ENCODE peak calls at places on chromosomes 11 and 22, in eight cellular contexts. H, W, G, K, B, Z, V and D are unnamed samples.

GRCh38 chr11:69518081-69518950 is 36.9 kb downstream of the LINC01488 start:
- DNase-seq in K (peak; percentile 80), G (no peak), H (no peak), V (no peak), B (no peak), Z (no peak), W (peak; percentile 93), D (no peak)

GRCh38 chr11:746289-747175 is 732 bp upstream of the TALDO1 start:
- DNase-seq in Z (peak; percentile 26), V (no peak), W (peak; percentile 45), H (no peak), B (no peak), G (peak; percentile 62), K (no peak), D (no peak)

GRCh38 chr11:128776434-128777284 is 82.8 kb downstream of the FLI1 start:
- DNase-seq in G (peak; percentile 47), K (no peak), Z (peak; percentile 12), W (peak; percentile 45), V (no peak), B (no peak), H (peak; percentile 39), D (no peak)

GRCh38 chr22:38412435-38413084 is 42.4 kb downstream of the KCNJ4 start:
- DNase-seq in B (peak; percentile 59), Z (peak; percentile 19), G (peak; percentile 62), V (no peak), W (no peak), H (no peak), K (no peak), D (peak; percentile 68)

GRCh38 chr11:130070829-130071205 is 1.1 kb downstream of the APLP2 start:
- DNase-seq in G (no peak), W (peak; percentile 31), K (no peak), V (peak; percentile 34), Z (no peak), H (no peak), B (peak; percentile 62), D (no peak)

GRCh38 chr11:11806074-11806473 is 35.7 kb upstream of the USP47 start:
- DNase-seq in Z (no peak), G (no peak), W (no peak), H (no peak), V (no peak), B (no peak), K (no peak), D (no peak)

GRCh38 chr11:85748455-85748891 is 62.5 kb downstream of the SYTL2 start:
- DNase-seq in W (peak; percentile 54), V (no peak), H (no peak), K (peak; percentile 20), B (no peak), Z (no peak), G (no peak), D (no peak)

GRCh38 chr11:1728931-1729691 is 21.3 kb downstream of the IFITM10 start:
- DNase-seq in H (no peak), G (peak; percentile 65), B (no peak), V (no peak), K (no peak), W (no peak), Z (no peak), D (no peak)

GRCh38 chr11:95671768-95672167 is 117.8 kb downstream of the FAM76B start:
- DNase-seq in Z (no peak), H (no peak), B (no peak), G (no peak), K (no peak), W (peak; percentile 69), V (no peak), D (no peak)

GRCh38 chr22:36328635-36329216 is 59.0 kb downstream of the MYH9 start:
- DNase-seq in B (no peak), Z (no peak), G (peak; percentile 77), W (peak; percentile 94), K (peak; percentile 63), V (peak; percentile 56), H (no peak), D (no peak)

GRCh38 chr22:16783930-16784354 is 41.3 kb downstream of the XKR3 start:
- DNase-seq in K (no peak), H (no peak), G (no peak), Z (no peak), W (no peak), B (no peak), V (no peak), D (no peak)

GRCh38 chr11:102497061-102497460 is 33.5 kb downstream of the MMP7 start:
- DNase-seq in W (peak; percentile 77), Z (no peak), K (peak; percentile 20), G (no peak), B (no peak), V (no peak), H (no peak), D (no peak)

GRCh38 chr11:61021661-61022212 is 50.3 kb downstream of the CD6 start:
- DNase-seq in G (peak; percentile 92), K (no peak), B (peak; percentile 70), H (no peak), Z (peak; percentile 93), W (no peak), V (peak; percentile 75), D (no peak)
- TF ChIP-seq CTCF in G (no peak), K (no peak), B (no peak), H (no peak), Z (no peak), W (no peak), V (no peak), D (no peak)

GRCh38 chr22:43408009-43408408 is 3.8 kb upstream of the MPPED1 start:
- DNase-seq in G (no peak), K (no peak), H (no peak), V (no peak), Z (no peak), B (no peak), W (no peak), D (no peak)

GRCh38 chr22:43404673-43405385 is 7.0 kb upstream of the MPPED1 start:
- DNase-seq in H (no peak), B (no peak), K (no peak), W (no peak), G (no peak), V (no peak), Z (no peak), D (no peak)

GRCh38 chr22:43407591-43407990 is 4.2 kb upstream of the MPPED1 start:
- DNase-seq in K (no peak), G (no peak), V (no peak), B (no peak), H (no peak), Z (no peak), W (no peak), D (no peak)

GRCh38 chr22:43409046-43409445 is 2.8 kb upstream of the MPPED1 start:
- DNase-seq in H (no peak), W (no peak), V (no peak), G (no peak), Z (no peak), B (no peak), K (no peak), D (no peak)

DNA sequence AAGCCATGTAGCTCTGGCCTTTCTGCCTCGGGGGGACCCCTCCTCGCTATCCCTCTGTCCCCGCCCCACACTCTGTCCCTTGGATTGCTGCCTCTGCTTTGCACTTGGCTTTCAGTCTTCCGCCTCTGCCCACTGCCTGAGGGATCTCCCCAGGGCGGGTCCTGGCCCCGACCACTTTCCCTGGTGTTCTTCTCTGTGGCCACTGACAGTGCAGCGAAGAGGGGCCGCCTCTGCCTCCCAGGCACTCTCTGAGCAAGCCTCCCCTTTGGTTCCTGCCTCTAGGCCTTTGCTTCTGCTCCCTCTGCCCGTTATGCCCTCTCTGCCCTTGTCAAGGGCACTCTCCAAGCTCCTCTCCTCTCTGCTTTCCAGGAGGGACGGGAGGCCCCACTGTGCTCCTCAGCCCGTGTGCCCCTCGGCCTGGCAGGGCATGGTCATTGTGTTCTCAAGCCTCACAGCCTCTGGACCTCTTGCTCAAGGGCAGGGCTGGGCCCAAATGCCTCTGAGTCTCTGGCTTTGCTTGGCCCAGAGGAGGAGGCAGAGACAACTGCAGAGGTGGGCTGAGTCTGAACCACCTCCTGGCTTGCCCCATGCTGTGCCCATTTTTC is 5.5 kb upstream of the MPPED1 start:
- DNase-seq in H (no peak), G (no peak), B (no peak), W (no peak), V (no peak), Z (no peak), K (no peak), D (no peak)
- TF ChIP-seq CTCF in H (no peak), G (no peak), B (no peak), W (no peak), V (no peak), Z (no peak), K (no peak), D (no peak)

GRCh38 chr22:27436591-27436990 is 365.0 kb downstream of the MN1 start:
- DNase-seq in K (no peak), W (no peak), H (no peak), Z (no peak), G (no peak), V (no peak), B (no peak), D (no peak)

GRCh38 chr22:27439131-27439530 is 362.4 kb downstream of the MN1 start:
- DNase-seq in B (no peak), V (no peak), H (no peak), W (no peak), Z (no peak), K (no peak), G (no peak), D (no peak)

GRCh38 chr22:27437570-27437969 is 364.0 kb downstream of the MN1 start:
- DNase-seq in V (no peak), K (no peak), B (no peak), H (no peak), G (no peak), W (no peak), Z (no peak), D (no peak)

GRCh38 chr22:27435839-27436581 is 365.5 kb downstream of the MN1 start:
- DNase-seq in B (no peak), G (no peak), K (no peak), H (peak; percentile 37), Z (no peak), V (peak; percentile 25), W (peak; percentile 84), D (no peak)

GRCh38 chr22:27438271-27438980 is 363.1 kb downstream of the MN1 start:
- DNase-seq in G (no peak), Z (no peak), V (no peak), B (no peak), W (peak; percentile 48), H (no peak), K (no peak), D (no peak)
- TF ChIP-seq CTCF in G (no peak), Z (no peak), V (no peak), B (no peak), W (no peak), H (no peak), K (no peak), D (peak; percentile 14)

DNA sequence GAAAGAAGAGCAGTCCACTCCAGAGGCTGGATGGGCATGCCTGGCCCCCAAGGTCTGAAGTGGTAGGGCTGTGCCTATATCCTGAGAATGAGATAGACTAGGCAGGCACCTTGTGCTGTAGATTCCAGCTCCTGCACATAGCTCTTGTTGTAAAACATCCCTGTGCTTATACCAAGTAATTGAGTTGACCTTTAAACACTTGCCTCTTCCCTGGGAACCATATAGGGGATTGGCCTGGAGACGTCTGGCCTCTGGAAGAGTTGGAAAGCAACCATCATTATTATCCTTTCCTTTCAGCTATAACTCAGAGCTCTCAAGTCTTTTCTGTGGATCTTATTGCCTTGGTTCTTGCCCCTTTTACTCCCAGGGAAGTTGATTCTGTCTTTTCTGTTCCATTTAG is 15.1 kb downstream of the LIMK2 start:
- DNase-seq in V (peak; percentile 55), B (no peak), K (no peak), H (no peak), G (no peak), W (no peak), Z (no peak), D (no peak)
- TF ChIP-seq CTCF in V (no peak), B (no peak), K (no peak), H (no peak), G (no peak), W (no peak), Z (no peak), D (no peak)